ENCODE peak calls at places on chromosomes 3 and 15, in four cellular contexts. E, L, J and Z are unnamed samples.

GRCh38 chr3:141477224-141477623 is 9.6 kb upstream of the RASA2 start:
- DNase-seq in L (no peak), J (no peak), E (peak; percentile 94), Z (peak; percentile 89)

GRCh38 chr3:49539659-49540560 is 14.4 kb upstream of the BSN start:
- DNase-seq in L (peak; percentile 94), E (peak; percentile 91), J (peak; percentile 88), Z (peak; percentile 94)

GRCh38 chr15:75723847-75724660 is 11.4 kb upstream of the CSPG4 start:
- DNase-seq in J (peak; percentile 47), E (peak; percentile 96), L (peak; percentile 93), Z (peak; percentile 95)

GRCh38 chr3:155912574-155913190 is 42.2 kb downstream of the GMPS start:
- DNase-seq in J (no peak), L (no peak), E (peak; percentile 39), Z (no peak)

GRCh38 chr3:135869439-135870105 is 96.0 kb upstream of the PPP2R3A start:
- DNase-seq in L (no peak), E (peak; percentile 29), J (no peak), Z (no peak)

GRCh38 chr3:72092778-72093177 is 307.8 kb upstream of the PROK2 start:
- DNase-seq in L (no peak), E (no peak), J (no peak), Z (no peak)

GRCh38 chr3:66956740-66957139 is 41.4 kb upstream of the KBTBD8 start:
- DNase-seq in J (no peak), E (no peak), L (no peak), Z (no peak)

GRCh38 chr3:74630602-74631001 is 16.1 kb upstream of the CNTN3 start:
- DNase-seq in L (no peak), J (no peak), E (peak; percentile 59), Z (no peak)

GRCh38 chr15:94305133-94305532 is 73.8 kb downstream of the MCTP2 start:
- DNase-seq in E (peak; percentile 40), L (no peak), J (no peak), Z (no peak)

GRCh38 chr3:23159929-23160328 is 43.2 kb upstream of the UBE2E2 start:
- DNase-seq in J (no peak), E (peak; percentile 95), L (no peak), Z (peak; percentile 89)

GRCh38 chr3:51156147-51156546 is 228.9 kb upstream of the MANF start:
- DNase-seq in L (no peak), J (no peak), E (no peak), Z (no peak)

GRCh38 chr15:92889390-92890113 is 10.6 kb upstream of the CHD2 start:
- DNase-seq in L (no peak), E (no peak), J (no peak), Z (no peak)

GRCh38 chr3:183540501-183541234 is 14.8 kb downstream of the KLHL6 start:
- DNase-seq in E (no peak), L (no peak), J (no peak), Z (no peak)

GRCh38 chr3:61877359-61877770 is 316.0 kb downstream of the PTPRG start:
- DNase-seq in L (no peak), J (no peak), E (no peak), Z (peak; percentile 33)

GRCh38 chr15:64779630-64780029 is 4.2 kb upstream of the RBPMS2 start:
- DNase-seq in J (no peak), E (no peak), L (no peak), Z (no peak)

GRCh38 chr3:72287941-72288340 is 503.0 kb upstream of the PROK2 start:
- DNase-seq in E (no peak), J (no peak), L (no peak), Z (no peak)

GRCh38 chr3:112629425-112629824 is 11.5 kb downstream of the CCDC80 start:
- DNase-seq in L (peak; percentile 89), J (no peak), E (peak; percentile 93), Z (peak; percentile 95)

GRCh38 chr3:30915782-30916181 is 21.3 kb upstream of the GADL1 start:
- DNase-seq in L (no peak), J (no peak), E (no peak), Z (no peak)

GRCh38 chr15:90829942-90830440 is 38.4 kb upstream of the FURIN start:
- DNase-seq in J (no peak), E (no peak), L (peak; percentile 48), Z (no peak)

GRCh38 chr15:85646538-85647091 is 148.1 kb downstream of the KLHL25 start:
- DNase-seq in L (no peak), J (no peak), E (peak; percentile 93), Z (peak; percentile 54)

GRCh38 chr3:16855497-16855896 is 29.3 kb upstream of the PLCL2 start:
- DNase-seq in J (no peak), L (no peak), E (no peak), Z (no peak)

GRCh38 chr3:30156586-30157498 is 449.6 kb upstream of the TGFBR2 start:
- DNase-seq in L (no peak), E (peak; percentile 37), J (no peak), Z (peak; percentile 30)

GRCh38 chr3:75140904-75141615 is 523.1 kb upstream of the FRG2C start:
- DNase-seq in L (no peak), E (no peak), J (no peak), Z (no peak)

GRCh38 chr15:38275951-38276350 is 23.3 kb downstream of the SPRED1 start:
- DNase-seq in E (peak; percentile 79), J (no peak), L (no peak), Z (peak; percentile 31)

GRCh38 chr3:114509756-114510155 is 215.9 kb downstream of the TIGIT start:
- DNase-seq in E (no peak), J (no peak), L (no peak), Z (peak; percentile 23)

GRCh38 chr3:149371001-149371722 is 6.3 kb downstream of the TM4SF1 start:
- DNase-seq in E (peak; percentile 72), L (no peak), J (no peak), Z (peak; percentile 61)

GRCh38 chr3:155494332-155494731 is 200.8 kb upstream of the STRIT1 start:
- DNase-seq in L (no peak), E (no peak), J (no peak), Z (no peak)

GRCh38 chr3:57160731-57161086 is 4.4 kb downstream of the IL17RD start:
- DNase-seq in L (no peak), J (no peak), E (no peak), Z (no peak)

GRCh38 chr3:194967126-194968117 is 281.7 kb downstream of the FAM43A start:
- DNase-seq in E (no peak), J (no peak), L (no peak), Z (peak; percentile 38)

GRCh38 chr15:48929611-48930170 is 34.0 kb downstream of the SHC4 start:
- DNase-seq in E (peak; percentile 19), J (no peak), L (no peak), Z (no peak)

GRCh38 chr3:38454179-38454883 is 641 bp downstream of the ACVR2B start:
- DNase-seq in E (peak; percentile 13), J (no peak), L (peak; percentile 39), Z (no peak)

GRCh38 chr3:145798005-145798404 is 363.0 kb downstream of the PLOD2 start:
- DNase-seq in J (no peak), E (no peak), L (no peak), Z (no peak)

GRCh38 chr3:3589715-3590130 is 209.5 kb upstream of the LRRN1 start:
- DNase-seq in J (no peak), L (no peak), E (no peak), Z (no peak)

GRCh38 chr3:131361464-131362421 is 19.8 kb upstream of the NUDT16 start:
- DNase-seq in E (peak; percentile 10), J (no peak), L (peak; percentile 55), Z (no peak)

GRCh38 chr3:44915702-44916438 is 41.5 kb downstream of the TGM4 start:
- DNase-seq in J (no peak), E (peak; percentile 25), L (no peak), Z (no peak)

GRCh38 chr3:193396451-193397244 is 18.1 kb upstream of the ATP13A5 start:
- DNase-seq in L (no peak), E (no peak), J (no peak), Z (no peak)

GRCh38 chr15:38593523-38593922 is 28.9 kb upstream of the RASGRP1 start:
- DNase-seq in L (no peak), E (no peak), J (no peak), Z (peak; percentile 3)

GRCh38 chr3:134211797-134212196 is 38.9 kb downstream of the RYK start:
- DNase-seq in J (no peak), E (peak; percentile 72), L (no peak), Z (no peak)
- TF ChIP-seq CTCF in J (no peak), E (peak; percentile 86), L (peak; percentile 51), Z (peak; percentile 76)

DNA sequence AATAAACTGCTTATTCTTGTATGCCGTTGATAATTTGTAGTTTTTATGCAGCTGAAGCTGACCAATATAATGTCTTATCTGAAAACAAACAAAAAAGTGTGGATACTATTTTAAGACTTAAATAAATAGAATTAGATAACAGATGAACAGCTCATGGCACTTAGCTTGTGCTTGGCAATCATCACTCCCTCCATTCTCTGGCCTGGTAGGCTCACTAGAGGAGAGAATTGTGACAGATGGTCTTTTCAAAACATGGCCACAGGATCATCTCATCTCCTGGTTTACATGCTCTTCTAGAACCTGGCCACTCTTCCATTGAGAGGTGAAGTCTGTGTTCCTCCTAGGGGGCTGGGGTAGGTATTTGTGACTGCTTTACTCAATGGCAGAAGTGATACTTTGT is 58.4 kb upstream of the RBP1 start:
- DNase-seq in E (no peak), J (no peak), L (no peak), Z (no peak)
- H3K4me3 ChIP-seq in E (no peak overlapping the region), J (no peak overlapping the region), L (no peak overlapping the region), Z (no peak overlapping the region)

DNA sequence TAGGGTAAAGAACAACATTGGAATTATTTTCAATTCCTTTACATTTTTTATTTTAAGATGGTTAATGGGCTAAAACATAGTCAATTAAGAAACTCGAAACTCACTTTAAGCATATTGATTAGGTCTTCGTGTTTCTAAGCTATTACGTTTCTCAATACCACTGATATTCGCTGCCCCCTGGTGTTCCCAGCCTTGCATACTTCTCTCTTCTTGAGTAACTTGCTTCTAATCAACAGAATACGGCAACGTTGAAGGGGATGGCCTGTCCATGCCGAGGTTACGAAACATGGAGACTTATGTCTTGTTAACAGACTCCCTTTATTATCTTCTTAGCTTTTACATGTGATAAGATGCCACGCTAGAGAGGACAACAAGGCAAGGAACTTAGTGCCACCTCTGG is 43.6 kb downstream of the ROBO1 start:
- DNase-seq in E (no peak), L (no peak), J (no peak), Z (no peak)
- TF ChIP-seq CTCF in E (no peak), L (no peak), J (no peak), Z (no peak)

DNA sequence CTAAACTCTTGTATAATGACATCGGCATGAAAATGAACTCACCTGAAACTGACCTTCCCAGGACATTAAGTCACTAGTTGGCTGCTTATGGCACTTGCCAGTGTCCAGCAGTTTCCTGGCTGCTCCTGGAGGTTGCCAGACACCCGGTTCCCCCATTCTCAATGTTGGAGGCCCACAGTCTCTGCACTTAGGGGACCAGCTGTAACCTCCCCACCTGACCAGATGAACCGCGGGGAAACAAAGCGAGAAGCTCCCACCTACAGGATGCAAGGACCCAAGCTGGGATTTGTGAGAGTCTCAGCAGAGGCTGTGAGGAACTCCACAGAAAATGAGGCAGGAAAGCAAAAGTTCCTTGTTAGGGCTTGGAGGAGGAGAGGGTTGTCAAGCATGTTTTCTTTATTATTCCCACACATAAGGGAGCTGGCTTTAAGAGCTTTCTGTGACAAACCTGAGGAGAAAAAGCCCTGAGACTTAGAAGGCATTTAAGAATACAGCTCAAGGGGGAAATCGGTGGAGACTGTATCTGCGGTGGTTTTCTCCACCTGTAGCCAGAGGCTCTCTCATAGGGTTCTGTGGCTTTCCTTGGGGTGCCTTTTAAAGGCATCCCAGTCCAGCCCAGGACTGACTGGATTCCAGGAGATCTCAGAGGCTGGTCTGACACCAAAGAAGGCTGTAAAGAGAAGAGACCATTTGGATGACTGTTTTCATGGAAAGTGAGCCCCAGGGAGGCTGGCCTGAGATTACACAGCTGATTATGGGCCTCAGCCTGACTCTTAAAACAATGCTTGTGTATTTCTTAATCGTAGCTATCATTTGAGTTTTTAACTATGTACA is 4.6 kb downstream of the TPM1 start:
- DNase-seq in J (no peak), E (no peak), L (no peak), Z (peak; percentile 10)
- H3K4me3 ChIP-seq in J (peak overlapping the region; percentile 91), E (peak overlapping the region; percentile 84), L (peak overlapping the region; percentile 77), Z (peak overlapping the region; percentile 75)

GRCh38 chr15:57496946-57497944 is 94.5 kb upstream of the MYZAP start:
- DNase-seq in J (no peak), E (no peak), L (no peak), Z (no peak)
- TF ChIP-seq CTCF in J (no peak), E (no peak), L (no peak), Z (no peak)